ENCODE peak calls at places on chromosomes 2 and 18, in five cellular contexts. Z is IMR-90, I is GM12878, O is A549, E is K562. D is an unnamed sample.

GRCh38 chr2:17661460-17661859 is 92.2 kb downstream of the SMC6 start:
- DNase-seq in O (no peak), I (no peak), Z (no peak), E (no peak), D (no peak)

GRCh38 chr18:59672125-59672769 is 25.0 kb downstream of the CCBE1 start:
- DNase-seq in Z (no peak), E (no peak), O (no peak), I (no peak), D (no peak)

GRCh38 chr2:70626254-70626990 is 72.8 kb upstream of the TGFA start:
- DNase-seq in O (no peak), Z (no peak), E (peak; percentile 15), I (no peak), D (no peak)

GRCh38 chr2:58893645-58894336 is 652.7 kb upstream of the FANCL start:
- DNase-seq in Z (no peak), I (no peak), O (no peak), E (no peak), D (no peak)

GRCh38 chr18:60875957-60876507 is 457.2 kb upstream of the CDH20 start:
- DNase-seq in E (no peak), I (no peak), O (no peak), Z (no peak), D (no peak)

GRCh38 chr18:11136241-11136640 is 13.1 kb downstream of the PIEZO2 start:
- DNase-seq in Z (peak; percentile 69), O (no peak), E (no peak), I (no peak), D (no peak)

GRCh38 chr2:187656123-187656522 is 101.9 kb upstream of the TFPI start:
- DNase-seq in Z (no peak), I (no peak), E (no peak), O (no peak), D (no peak)

GRCh38 chr2:239723486-239724193 is 301.5 kb downstream of the NDUFA10 start:
- DNase-seq in Z (no peak), O (no peak), E (no peak), I (no peak), D (no peak)

DNA sequence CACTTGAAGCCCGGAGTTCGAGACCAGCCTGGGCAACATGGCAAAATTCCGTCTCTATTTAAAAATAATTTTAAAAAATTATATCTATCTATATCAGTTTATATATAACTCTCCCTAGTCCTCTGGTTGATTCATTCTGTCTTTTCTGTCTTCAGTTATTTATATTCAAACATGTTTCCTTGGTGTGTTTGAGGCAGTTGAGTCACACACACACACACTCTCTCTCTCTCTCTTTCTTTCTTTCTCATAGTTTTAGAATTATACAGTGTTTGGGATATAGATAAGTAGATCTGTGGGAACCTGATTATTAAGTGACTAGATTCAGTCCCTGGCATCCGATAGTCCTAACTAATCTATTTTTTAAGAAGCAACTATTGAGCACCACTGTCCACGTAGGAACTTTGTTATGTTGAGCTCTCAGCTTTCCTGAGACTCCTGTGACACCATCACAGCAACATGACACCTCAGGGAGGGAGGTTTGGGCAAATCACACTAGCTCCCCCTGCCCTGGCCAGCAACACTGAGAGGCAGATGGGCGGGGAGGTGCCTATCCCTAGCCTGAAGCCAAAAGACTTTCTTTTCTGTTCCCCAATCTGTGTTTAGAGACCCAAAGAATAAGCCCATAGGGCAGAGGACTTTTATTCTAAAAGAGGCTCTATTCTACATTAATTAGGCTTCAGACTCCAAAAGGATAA is 482.7 kb downstream of the DLGAP1 start:
- DNase-seq in I (no peak), O (no peak), E (no peak), Z (peak; percentile 63), D (no peak)
- TF ChIP-seq RCOR1 in I (no peak), O (no peak), E (no peak), Z (no peak), D (no peak)

DNA sequence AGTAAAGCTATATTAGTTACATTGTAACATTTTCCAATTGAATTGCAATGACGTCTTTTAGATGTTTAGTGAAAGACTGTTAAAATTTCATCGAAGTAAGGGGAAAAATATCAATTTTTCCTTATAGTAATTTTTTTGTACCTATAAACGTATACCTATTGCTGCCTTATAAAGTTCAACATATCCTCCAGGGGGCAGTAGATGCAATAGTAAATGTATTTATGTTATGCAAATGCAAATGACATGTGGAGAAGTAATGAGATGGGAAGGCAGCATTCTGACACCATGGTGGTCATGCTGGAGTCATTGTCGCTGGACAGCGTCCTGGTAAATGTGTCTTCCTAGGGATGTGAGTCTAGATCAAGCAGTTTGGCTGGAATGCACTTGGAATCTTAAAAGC is 38.7 kb downstream of the MSTN start:
- DNase-seq in O (peak; percentile 53), Z (peak; percentile 49), E (peak; percentile 6), I (no peak), D (peak; percentile 27)
- TF ChIP-seq RCOR1 in O (no peak), Z (no peak), E (no peak), I (no peak), D (no peak)

GRCh38 chr18:79587298-79588125 is 92.1 kb upstream of the CTDP1 start:
- DNase-seq in Z (no peak), I (no peak), E (no peak), O (no peak), D (no peak)
- TF ChIP-seq RCOR1 in Z (no peak), I (no peak), E (no peak), O (no peak), D (no peak)

DNA sequence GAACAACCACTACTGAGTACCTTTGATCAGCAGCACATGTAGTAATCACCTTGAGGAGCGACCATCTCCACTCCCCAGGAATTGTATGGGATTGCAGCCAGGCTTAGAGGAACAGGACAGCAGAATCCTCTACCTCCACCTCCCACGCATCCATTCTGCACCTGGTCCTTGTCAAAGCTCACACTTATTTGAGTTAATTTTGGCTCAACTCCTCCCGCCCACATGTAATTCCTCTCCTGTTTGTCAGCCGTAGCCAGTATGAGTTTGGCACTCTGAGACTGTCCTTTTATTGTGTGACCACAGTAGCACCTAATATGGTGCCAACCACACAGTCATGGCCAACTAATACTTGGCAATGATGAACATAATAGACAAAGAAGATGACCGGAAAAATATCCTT is 68.9 kb downstream of the NABP1 start:
- DNase-seq in Z (no peak), I (no peak), O (no peak), E (no peak), D (no peak)
- TF ChIP-seq RCOR1 in Z (no peak), I (no peak), O (no peak), E (no peak), D (no peak)

DNA sequence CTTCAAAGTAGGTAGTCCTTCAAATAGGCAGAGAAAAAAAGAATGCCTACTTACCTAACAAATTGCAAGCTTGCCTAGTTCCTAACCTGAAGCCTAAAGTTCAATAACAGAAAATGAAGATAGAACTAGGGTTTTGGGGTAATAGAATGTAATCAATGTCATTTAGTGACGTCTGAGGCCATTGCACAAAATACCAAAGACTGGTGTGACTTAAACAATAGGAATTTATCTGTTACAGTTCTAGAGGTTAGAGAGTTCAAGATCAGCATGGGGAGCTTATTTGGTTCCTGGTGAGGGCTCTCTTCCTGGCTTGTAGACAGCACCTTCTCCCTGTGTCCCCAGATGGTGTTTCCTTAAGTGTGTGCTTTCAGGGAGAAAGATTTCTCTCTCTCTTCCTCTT is 4.7 kb upstream of the NPC1 start:
- DNase-seq in I (no peak), E (no peak), O (peak; percentile 47), Z (peak; percentile 24), D (no peak)
- TF ChIP-seq RCOR1 in I (no peak), E (no peak), O (no peak), Z (no peak), D (no peak)

GRCh38 chr2:195647302-195647701 is 9.7 kb upstream of the SLC39A10 start:
- DNase-seq in E (no peak), Z (no peak), O (no peak), I (no peak), D (no peak)
- TF ChIP-seq RCOR1 in E (no peak), Z (no peak), O (no peak), I (no peak), D (no peak)

DNA sequence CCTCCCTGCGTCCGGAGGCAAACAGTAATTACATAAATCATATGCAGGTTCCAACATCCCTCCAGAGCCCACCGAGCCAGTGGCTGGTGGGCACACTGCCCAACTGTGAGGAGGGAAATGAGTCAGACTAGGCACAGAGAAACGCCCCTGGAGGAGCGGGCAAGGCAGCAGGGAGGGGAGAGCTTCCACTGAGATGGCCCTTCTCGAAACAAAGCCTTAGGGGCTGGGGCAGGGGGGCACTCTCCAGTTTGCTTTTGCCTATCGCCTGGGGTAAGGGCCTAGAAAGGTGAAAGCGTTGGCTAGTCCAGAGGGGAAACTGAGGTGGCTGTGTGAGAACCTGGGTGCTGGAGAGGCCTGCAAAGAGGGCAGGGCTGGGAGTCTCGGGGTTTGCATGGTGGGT is 168.2 kb upstream of the MYCN start:
- DNase-seq in E (no peak), O (no peak), Z (no peak), I (no peak), D (no peak)
- TF ChIP-seq RCOR1 in E (no peak), O (no peak), Z (no peak), I (no peak), D (no peak)

DNA sequence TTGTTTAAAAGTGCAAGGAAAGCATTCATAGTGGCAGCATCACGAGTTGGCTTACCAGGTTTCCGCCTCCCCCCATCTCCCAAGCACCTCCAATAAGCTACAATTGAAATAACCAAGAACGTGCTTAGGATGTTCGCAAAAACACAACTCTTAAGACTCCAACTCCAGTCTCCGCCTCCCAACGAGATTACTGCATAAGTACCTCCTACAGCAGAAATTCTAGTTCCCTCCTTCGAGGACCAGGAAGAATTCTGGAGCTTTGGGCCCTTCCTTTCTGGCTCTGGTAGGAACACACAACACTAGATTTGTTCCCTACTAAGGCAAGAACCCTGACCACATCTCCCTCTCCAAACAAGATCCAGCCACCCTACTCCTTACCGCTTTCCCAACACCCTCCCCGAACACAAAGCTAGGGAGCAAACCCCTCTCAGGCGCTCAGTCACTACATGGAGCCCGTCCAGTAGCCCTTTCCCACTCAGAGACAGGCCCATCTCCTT is 741 bp downstream of the ADAM17 start:
- DNase-seq in E (no peak), I (no peak), O (peak; percentile 90), Z (peak; percentile 88), D (peak; percentile 24)
- TF ChIP-seq RCOR1 in E (no peak), I (no peak), O (no peak), Z (no peak), D (no peak)

DNA sequence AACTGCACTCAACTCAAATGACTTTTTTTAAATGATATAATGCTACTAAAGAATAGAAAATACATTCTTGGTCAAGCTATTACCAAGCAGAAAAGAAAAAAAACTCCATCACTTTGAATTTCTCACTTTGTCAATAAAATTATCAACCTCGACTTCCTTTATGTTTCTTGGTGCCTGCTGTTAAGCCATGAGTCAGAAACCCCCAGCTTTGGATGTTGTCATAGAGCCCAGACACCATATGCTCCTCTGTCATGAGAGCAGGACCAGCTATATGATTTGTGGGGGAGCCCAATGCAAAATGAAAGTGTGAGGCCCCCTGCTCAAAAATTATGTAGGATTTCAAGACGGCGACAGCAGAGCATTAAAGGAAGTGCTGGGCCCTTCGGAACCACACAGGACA is 282.6 kb downstream of the MEIS1 start:
- DNase-seq in O (no peak), E (no peak), I (no peak), Z (peak; percentile 71), D (no peak)
- TF ChIP-seq RCOR1 in O (no peak), E (no peak), I (no peak), Z (no peak), D (no peak)

DNA sequence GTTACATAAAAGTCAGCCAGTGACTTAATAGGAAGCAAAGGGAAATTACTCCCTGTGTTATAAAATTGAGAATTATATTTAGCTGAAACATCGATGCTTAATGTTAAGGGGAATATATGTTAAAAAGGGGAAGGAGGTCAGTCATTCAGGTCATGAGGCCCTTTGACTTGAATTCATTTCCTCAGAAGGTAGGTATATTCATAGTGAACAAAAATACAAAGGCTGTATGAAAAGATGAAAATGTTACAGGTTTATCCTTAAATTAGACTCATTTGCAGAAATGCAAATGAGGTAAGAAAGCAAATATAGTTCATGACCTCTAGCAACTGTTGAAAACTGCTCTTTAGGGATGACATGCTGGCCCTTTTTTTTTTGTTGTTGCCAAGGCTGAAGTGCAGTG is 20.8 kb downstream of the MSH6 start:
- DNase-seq in I (no peak), E (no peak), Z (no peak), O (no peak), D (no peak)
- TF ChIP-seq RCOR1 in I (no peak), E (no peak), Z (no peak), O (no peak), D (no peak)